ENCODE peak calls at places on chromosomes 4 and X, in seven cellular contexts. A is fibroblast of mammary gland, C is RWPE1, Y is C1 segment of cervical spinal cord, R is activated gamma-delta T cell treated with Interleukin-2 at 50 U/mL for 16 hours, J is activated T-helper 1 cell treated with Interleukin-2 at 50 U/mL for 16 hours, V is HEK293T. B is an unnamed sample.

GRCh38 chr4:38889143-38889542 is 21.5 kb downstream of the FAM114A1 start:
- DNase-seq in A (peak), C (peak), Y (no peak), R (no peak), J (no peak), V (no peak), B (no peak)

GRCh38 chr4:107800058-107800457 is 24.7 kb upstream of the SGMS2 start:
- DNase-seq in A (no peak), C (no peak), Y (no peak), R (no peak), J (no peak), V (no peak), B (no peak)

GRCh38 chr4:132332932-132333722 is 816.0 kb upstream of the PCDH10 start:
- DNase-seq in A (peak), C (no peak), Y (no peak), R (no peak), J (no peak), V (peak), B (no peak)

GRCh38 chr4:66906314-66906713 is 639.0 kb downstream of the CENPC start:
- DNase-seq in A (no peak), C (no peak), Y (no peak), R (no peak), J (no peak), V (peak), B (no peak)

GRCh38 chr4:150072906-150073714 is 5.1 kb upstream of the DCLK2 start:
- DNase-seq in A (peak), C (peak), Y (no peak), R (no peak), J (no peak), V (no peak), B (no peak)

GRCh38 chr4:141346144-141346543 is 125.4 kb downstream of the ZNF330 start:
- DNase-seq in A (peak), C (peak), Y (no peak), R (no peak), J (no peak), V (peak), B (no peak)

GRCh38 chr4:2046031-2046961 is 12.8 kb upstream of the NAT8L start:
- DNase-seq in A (no peak), C (no peak), Y (no peak), R (no peak), J (no peak), V (no peak), B (no peak)

GRCh38 chrX:153708415-153708814 is 15.8 kb downstream of the BCAP31 start:
- DNase-seq in A (peak), C (peak), Y (peak), R (no peak), J (no peak), V (peak), B (peak)

GRCh38 chrX:26778320-26778888 is 562.4 kb downstream of the MAGEB5 start:
- DNase-seq in A (peak), C (no peak), Y (no peak), R (no peak), J (no peak), V (no peak), B (no peak)

GRCh38 chr4:25235401-25235800 is 1.6 kb downstream of the PI4K2B start:
- DNase-seq in A (peak), C (no peak), Y (no peak), R (no peak), J (no peak), V (no peak), B (no peak)

GRCh38 chrX:1462596-1463251 is 10.0 kb upstream of the ASMTL start:
- DNase-seq in A (peak), C (no peak), Y (no peak), R (peak), J (peak), V (no peak), B (no peak)

GRCh38 chr4:87405421-87405820 is 14.4 kb upstream of the HSD17B11 start:
- DNase-seq in A (no peak), C (no peak), Y (no peak), R (no peak), J (no peak), V (no peak), B (no peak)

GRCh38 chr4:147550626-147551250 is 66.5 kb upstream of the TMEM184C start:
- DNase-seq in A (peak), C (no peak), Y (no peak), R (no peak), J (no peak), V (no peak), B (no peak)

GRCh38 chr4:112652216-112652615 is 15.3 kb downstream of the LARP7 start:
- DNase-seq in A (no peak), C (no peak), Y (no peak), R (no peak), J (no peak), V (no peak), B (no peak)

GRCh38 chrX:101595739-101596419 is 21.9 kb downstream of the ARMCX6 start:
- DNase-seq in A (peak), C (peak), Y (no peak), R (peak), J (no peak), V (peak), B (no peak)

GRCh38 chr4:136636155-136636554 is 896.1 kb downstream of the PCDH18 start:
- DNase-seq in A (no peak), C (no peak), Y (no peak), R (no peak), J (no peak), V (no peak), B (no peak)

B was measured in glutamatergic neuron.